ENCODE peak calls at places on chromosomes 11 and 22, in ten cellular contexts. I, Y, Q, N, J, W, C, Z, D and G are unnamed samples.

GRCh38 chr11:57638811-57639320 is 10.8 kb downstream of the YPEL4 start:
- DNase-seq in W (peak; percentile 46), J (no peak), D (no peak), Q (no peak), N (no peak), Y (no peak), I (no peak), Z (no peak), C (no peak), G (no peak)

GRCh38 chr11:71383461-71383860 is 64.7 kb downstream of the DHCR7 start:
- DNase-seq in Z (no peak), I (no peak), W (no peak), J (no peak), D (no peak), Y (no peak), C (no peak), N (no peak), Q (no peak), G (no peak)

GRCh38 chr11:65821107-65821506 is 12.7 kb upstream of the SNX32 start:
- DNase-seq in C (no peak), N (no peak), Y (no peak), J (no peak), Q (peak; percentile 56), I (no peak), W (no peak), D (peak; percentile 75), Z (no peak), G (no peak)

GRCh38 chr22:23156286-23156685 is 11.0 kb downstream of the RAB36 start:
- DNase-seq in Q (no peak), D (no peak), W (no peak), Z (no peak), I (no peak), N (no peak), Y (no peak), J (no peak), C (no peak), G (no peak)

GRCh38 chr11:76806608-76807205 is 23.6 kb downstream of the TSKU start:
- DNase-seq in C (no peak), W (no peak), Y (no peak), J (no peak), I (no peak), N (no peak), Z (no peak), D (peak; percentile 13), Q (no peak), G (no peak)

GRCh38 chr22:24107668-24108067 is 73.6 kb upstream of the SUSD2 start:
- DNase-seq in J (no peak), D (peak; percentile 56), C (peak; percentile 79), Y (no peak), N (peak; percentile 48), I (peak; percentile 74), Q (no peak), Z (no peak), W (no peak), G (no peak)

GRCh38 chr11:75337195-75337654 is 14.2 kb downstream of the ARRB1 start:
- DNase-seq in Q (no peak), C (no peak), Z (no peak), D (no peak), N (no peak), J (no peak), Y (no peak), W (no peak), I (peak; percentile 87), G (no peak)

GRCh38 chr22:43783777-43784176 is 28.3 kb downstream of the EFCAB6 start:
- DNase-seq in C (no peak), W (no peak), Q (no peak), Z (no peak), N (no peak), Y (no peak), D (no peak), I (no peak), J (no peak), G (no peak)

GRCh38 chr11:66686801-66687750 is 9.4 kb upstream of the RBM4B start:
- DNase-seq in Q (no peak), I (no peak), Y (no peak), J (no peak), W (no peak), D (no peak), C (no peak), N (no peak), Z (no peak), G (no peak)

GRCh38 chr22:18065256-18065655 is 12.5 kb upstream of the PEX26 start:
- DNase-seq in C (no peak), N (no peak), Q (no peak), J (no peak), I (no peak), W (no peak), Y (no peak), Z (no peak), D (no peak), G (no peak)